ENCODE peak calls at places on chromosomes 7 and 10, in five cellular contexts. V, O, N, X and B are unnamed samples.

GRCh38 chr7:125061776-125062397 is 132.3 kb upstream of the POT1 start:
- DNase-seq in V (peak; percentile 77), O (peak; percentile 72), X (no peak), N (peak; percentile 52), B (peak; percentile 86)

GRCh38 chr7:108358553-108358952 is 97.7 kb downstream of the NRCAM start:
- DNase-seq in X (no peak), N (peak; percentile 85), V (peak; percentile 93), O (peak; percentile 92), B (peak; percentile 41)

GRCh38 chr7:30459591-30460245 is 18.9 kb downstream of the NOD1 start:
- DNase-seq in X (peak; percentile 72), O (peak; percentile 52), N (peak; percentile 81), V (peak; percentile 87), B (peak; percentile 66)

GRCh38 chr7:148726385-148726784 is 27.7 kb downstream of the CUL1 start:
- DNase-seq in V (no peak), X (no peak), O (no peak), N (no peak), B (no peak)

GRCh38 chr7:75993689-75994387 is 557 bp downstream of the TMEM120A start:
- DNase-seq in N (peak; percentile 39), X (peak; percentile 84), V (peak; percentile 50), O (peak; percentile 74), B (peak; percentile 29)

GRCh38 chr7:124762611-124763143 is 2.9 kb downstream of the GPR37 start:
- DNase-seq in O (peak; percentile 31), X (no peak), N (no peak), V (no peak), B (no peak)

GRCh38 chr10:47058961-47059391 is 147.7 kb downstream of the PTPN20 start:
- DNase-seq in N (peak; percentile 74), X (no peak), O (peak; percentile 68), V (no peak), B (no peak)

GRCh38 chr10:82538272-82538671 is 663.3 kb downstream of the NRG3 start:
- DNase-seq in O (no peak), N (no peak), X (no peak), V (no peak), B (no peak)

GRCh38 chr10:14474656-14475055 is 143.9 kb upstream of the FRMD4A start:
- DNase-seq in N (no peak), V (no peak), O (no peak), X (no peak), B (peak; percentile 14)

GRCh38 chr7:19713676-19714075 is 4.8 kb upstream of the POLR1F start:
- DNase-seq in O (peak; percentile 61), X (no peak), V (peak; percentile 46), N (peak; percentile 47), B (peak; percentile 14)

GRCh38 chr7:64515330-64515729 is 47.5 kb downstream of the ZNF680 start:
- DNase-seq in V (peak; percentile 71), O (peak; percentile 62), X (no peak), N (no peak), B (peak; percentile 31)

GRCh38 chr10:11017575-11018425 is at the start of gene CELF2:
- DNase-seq in X (peak; percentile 81), V (no peak), N (peak; percentile 27), O (no peak), B (no peak)

GRCh38 chr7:43114451-43114765 is 2.0 kb downstream of the HECW1 start:
- DNase-seq in X (no peak), N (no peak), O (no peak), V (no peak), B (no peak)

GRCh38 chr10:133125901-133126300 is 34.1 kb upstream of the KNDC1 start:
- DNase-seq in O (no peak), V (no peak), X (peak; percentile 22), N (no peak), B (no peak)

GRCh38 chr7:130008941-130009847 is 42.0 kb downstream of the ZC3HC1 start:
- DNase-seq in O (peak; percentile 95), N (peak; percentile 93), V (peak; percentile 40), X (no peak), B (peak; percentile 84)

GRCh38 chr7:91915401-91916067 is 25.1 kb upstream of the AKAP9 start:
- DNase-seq in V (peak; percentile 66), O (peak; percentile 69), X (no peak), N (no peak), B (no peak)

GRCh38 chr10:59585046-59585700 is 124.5 kb downstream of the SLC16A9 start:
- DNase-seq in V (peak; percentile 10), X (no peak), N (peak; percentile 19), O (peak; percentile 11), B (no peak)

GRCh38 chr10:114228156-114228555 is 10.9 kb upstream of the VWA2 start:
- DNase-seq in O (no peak), V (no peak), X (no peak), N (no peak), B (no peak)

GRCh38 chr7:110373514-110374258 is 717.2 kb upstream of the LRRN3 start:
- DNase-seq in X (no peak), N (no peak), O (no peak), V (peak; percentile 28), B (peak; percentile 81)

GRCh38 chr7:118153551-118154177 is 30.3 kb upstream of the LSM8 start:
- DNase-seq in X (no peak), V (peak; percentile 47), O (peak; percentile 9), N (peak; percentile 62), B (peak; percentile 46)

GRCh38 chr7:23713285-23714235 is 3.5 kb downstream of the STK31 start:
- DNase-seq in N (peak; percentile 93), X (no peak), V (peak; percentile 85), O (peak; percentile 91), B (peak; percentile 97)

GRCh38 chr7:98209166-98209920 is 1.9 kb upstream of the BHLHA15 start:
- DNase-seq in V (no peak), O (no peak), X (no peak), N (no peak), B (no peak)

GRCh38 chr10:77082601-77083252 is 554.9 kb downstream of the KCNMA1 start:
- DNase-seq in N (no peak), O (no peak), V (no peak), X (no peak), B (no peak)